ENCODE peak calls at places on chromosomes 5 and 9, in four cellular contexts. T is fibroblast of the aortic adventitia, A is ACHN, D is EL. M is an unnamed sample.

GRCh38 chr9:12695474-12695873 is 2.3 kb downstream of the TYRP1 start:
- DNase-seq in A (no peak), D (no peak), T (no peak), M (peak)

GRCh38 chr9:98522487-98522886 is 186.2 kb downstream of the GABBR2 start:
- DNase-seq in D (no peak), T (no peak), A (no peak), M (no peak)

GRCh38 chr5:32520326-32520725 is 65.0 kb upstream of the SUB1 start:
- DNase-seq in A (no peak), T (peak), D (no peak), M (no peak)

GRCh38 chr9:115034801-115035200 is 83.2 kb downstream of the TNC start:
- DNase-seq in A (peak), T (peak), D (peak), M (peak)

GRCh38 chr5:168187599-168187998 is 103.8 kb upstream of the WWC1 start:
- DNase-seq in T (no peak), A (no peak), D (no peak), M (no peak)

GRCh38 chr9:21616082-21616778 is 134.1 kb upstream of the IFNE start:
- DNase-seq in T (peak), D (peak), A (no peak), M (peak)

GRCh38 chr5:122259995-122260394 is 52.0 kb upstream of the SNCAIP start:
- DNase-seq in D (peak), A (no peak), T (peak), M (peak)

GRCh38 chr9:1941989-1942388 is 73.2 kb upstream of the SMARCA2 start:
- DNase-seq in D (no peak), A (peak), T (peak), M (peak)

GRCh38 chr5:67693956-67694564 is 497.5 kb upstream of the CD180 start:
- DNase-seq in T (peak), D (peak), A (no peak), M (peak)

GRCh38 chr5:134568761-134569725 is 43.6 kb downstream of the JADE2 start:
- DNase-seq in T (peak), A (peak), D (peak), M (peak)

M was measured in EH.